ENCODE peak calls at places on chromosomes 13 and 19, in eight cellular contexts. X is A549; E is NCI-H446 treated with DMSO at 0.1 percent for 48 hours; T is activated naive CD8-positive, alpha-beta T cell treated with anti-CD3 and anti-CD28 coated beads, Interleukin-2, amount 50 U/mL, for 24 hours; Z is AG04450; A is lower leg skin; N is mucosa of gallbladder; D is activated CD4-positive, alpha-beta T cell treated with anti-CD3 and anti-CD28 coated beads for 4 hours. K is an unnamed sample.
A peak's percentile ranks its signal among the peaks of the same experiment; 100 is the strongest.

GRCh38 chr19:49473868-49474544 is at the start of gene FLT3LG:
- DNase-seq in X (peak; percentile 90), E (no peak), T (peak; percentile 91), Z (no peak), A (no peak), N (peak; percentile 77), D (peak; percentile 91), K (peak; percentile 86)

GRCh38 chr19:46849610-46850009 is 1.0 kb downstream of the AP2S1 start:
- DNase-seq in X (no peak), E (no peak), T (no peak), Z (no peak), A (no peak), N (no peak), D (no peak), K (no peak)

GRCh38 chr19:5515737-5516136 is 52.0 kb downstream of the TINCR start:
- DNase-seq in X (no peak), E (no peak), T (no peak), Z (no peak), A (no peak), N (no peak), D (no peak), K (no peak)

GRCh38 chr19:15962319-15962718 is 13.5 kb downstream of the OR10H4 start:
- DNase-seq in X (no peak), E (no peak), T (no peak), Z (no peak), A (no peak), N (no peak), D (no peak), K (no peak)

GRCh38 chr13:35475960-35476943 is at the start of gene MAB21L1:
- DNase-seq in X (no peak), E (no peak), T (no peak), Z (no peak), A (no peak), N (no peak), D (no peak), K (no peak)

GRCh38 chr19:39031368-39032163 is 783 bp downstream of the FBXO27 start:
- DNase-seq in X (peak; percentile 99), E (no peak), T (peak; percentile 88), Z (no peak), A (peak; percentile 88), N (peak; percentile 94), D (peak; percentile 85), K (peak; percentile 100)

GRCh38 chr19:3367572-3368440 is 1.4 kb downstream of the NFIC start:
- DNase-seq in X (no peak), E (no peak), T (no peak), Z (no peak), A (peak; percentile 34), N (no peak), D (no peak), K (no peak)

GRCh38 chr13:49560270-49561063 is 24.9 kb downstream of the RCBTB1 start:
- DNase-seq in X (peak; percentile 9), E (no peak), T (no peak), Z (peak; percentile 43), A (no peak), N (peak; percentile 61), D (no peak), K (peak; percentile 38)